ENCODE peak calls at places on chromosomes 16 and 17, in four cellular contexts. A, D, I and F are unnamed samples. For H3K36me3 and H3K4me1, the result is how much of the 10 kb centered on the place peaks cover.

GRCh38 chr16:565420-566330 is 1.1 kb upstream of the NHLRC4 start:
- DNase-seq in I (no peak), A (no peak), D (no peak), F (no peak)

GRCh38 chr16:80084614-80085013 is 456.2 kb upstream of the DYNLRB2 start:
- DNase-seq in D (no peak), I (no peak), A (peak), F (no peak)

GRCh38 chr16:49280022-49280741 is 1.5 kb downstream of the CBLN1 start:
- DNase-seq in I (no peak), A (no peak), D (no peak), F (no peak)

GRCh38 chr16:49524578-49525315 is 151.1 kb downstream of the C16orf78 start:
- DNase-seq in I (no peak), D (no peak), A (no peak), F (no peak)

GRCh38 chr17:28944862-28945741 is 6.2 kb downstream of the PHF12 start:
- DNase-seq in I (no peak), D (no peak), A (no peak), F (no peak)

GRCh38 chr17:49362723-49363117 is 670 bp upstream of the ZNF652 start:
- DNase-seq in D (no peak), I (no peak), A (no peak), F (no peak)

GRCh38 chr16:49543315-49543946 is 169.8 kb downstream of the C16orf78 start:
- DNase-seq in D (no peak), I (no peak), A (no peak), F (no peak)

GRCh38 chr17:4782652-4783051 is 3.5 kb downstream of the VMO1 start:
- DNase-seq in I (peak), A (no peak), D (no peak), F (no peak)

GRCh38 chr17:34153988-34154387 is 101.1 kb upstream of the CCL2 start:
- DNase-seq in A (no peak), D (no peak), I (no peak), F (no peak)

GRCh38 chr17:76700627-76701470 is 9.9 kb downstream of the MXRA7 start:
- DNase-seq in A (peak), D (no peak), I (no peak), F (peak)

GRCh38 chr16:85844786-85845185 is 45.3 kb downstream of the COX4I1 start:
- DNase-seq in I (no peak), A (no peak), D (no peak), F (no peak)

GRCh38 chr17:4648741-4649140 is 7.3 kb upstream of the ALOX15 start:
- DNase-seq in A (no peak), I (no peak), D (no peak), F (no peak)

GRCh38 chr16:88414521-88415380 is 32.0 kb downstream of the ZNF469 start:
- DNase-seq in A (no peak), I (no peak), D (no peak), F (no peak)

GRCh38 chr16:79757163-79757562 is 156.6 kb upstream of the MAF start:
- DNase-seq in A (no peak), I (no peak), D (no peak), F (no peak)

GRCh38 chr17:82930924-82931695 is 91.3 kb upstream of the ZNF750 start:
- DNase-seq in I (peak), D (no peak), A (no peak), F (no peak)

GRCh38 chr17:44350733-44351226 is 5.7 kb downstream of the GRN start:
- DNase-seq in I (peak), A (no peak), D (peak), F (no peak)

GRCh38 chr17:33209671-33210070 is 83.4 kb downstream of the ASIC2 start:
- DNase-seq in D (no peak), I (no peak), A (no peak), F (no peak)

GRCh38 chr16:81431554-81432353 is 12.9 kb upstream of the CMIP start:
- DNase-seq in A (peak), D (no peak), I (peak), F (no peak)

GRCh38 chr16:8900343-8900742 is 18.2 kb downstream of the LITAFD start:
- DNase-seq in I (no peak), D (no peak), A (no peak), F (no peak)

GRCh38 chr16:8901318-8901861 is 19.2 kb downstream of the LITAFD start:
- DNase-seq in I (no peak), D (no peak), A (no peak), F (no peak)

GRCh38 chr16:8904018-8904430 is 21.9 kb downstream of the LITAFD start:
- DNase-seq in A (no peak), D (no peak), I (no peak), F (no peak)

GRCh38 chr16:8905168-8905762 is 23.1 kb downstream of the LITAFD start:
- DNase-seq in A (no peak), I (no peak), D (no peak), F (no peak)

DNA sequence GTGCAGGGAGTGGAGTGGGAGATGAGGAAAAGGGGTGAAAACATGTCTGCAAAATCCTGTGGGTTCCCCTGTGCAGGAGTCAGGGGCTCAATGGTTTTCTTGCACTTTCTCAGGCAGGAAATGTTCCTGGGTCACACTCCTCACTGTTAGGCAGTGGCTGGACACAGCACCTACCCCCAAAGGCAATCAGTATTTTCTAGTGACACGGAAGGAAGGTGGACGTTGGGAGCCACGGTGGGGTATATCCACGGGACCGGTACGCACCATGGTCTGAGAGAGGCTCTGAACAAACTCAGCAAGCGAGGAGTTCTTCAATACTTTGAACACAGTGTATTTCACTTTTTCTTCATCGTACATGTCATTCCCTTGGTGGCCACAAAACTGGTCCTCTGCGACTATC is 20.9 kb downstream of the LITAFD start:
- DNase-seq in A (no peak), D (no peak), I (no peak), F (no peak)
- H3K36me3 ChIP-seq in A (half or more), D (half or more), I (half or more), F (half or more)

GRCh38 chr16:11681977-11682654 is 13.9 kb downstream of the SNN start:
- DNase-seq in A (no peak), D (no peak), I (no peak), F (no peak)
- H3K4me1 ChIP-seq in A (half or more), D (under half), I (under half), F (under half)

GRCh38 chr16:53506254-53506653 is 3.2 kb upstream of the AKTIP start:
- DNase-seq in A (no peak), I (no peak), D (no peak), F (no peak)

GRCh38 chr16:53504665-53505064 is 1.7 kb upstream of the AKTIP start:
- DNase-seq in A (no peak), D (peak), I (no peak), F (no peak)

GRCh38 chr16:53502331-53503269 is at the start of gene AKTIP:
- DNase-seq in A (no peak), D (peak), I (peak), F (no peak)

GRCh38 chr16:53503270-53503911 is 382 bp upstream of the AKTIP start:
- DNase-seq in A (peak), I (peak), D (peak), F (peak)

DNA sequence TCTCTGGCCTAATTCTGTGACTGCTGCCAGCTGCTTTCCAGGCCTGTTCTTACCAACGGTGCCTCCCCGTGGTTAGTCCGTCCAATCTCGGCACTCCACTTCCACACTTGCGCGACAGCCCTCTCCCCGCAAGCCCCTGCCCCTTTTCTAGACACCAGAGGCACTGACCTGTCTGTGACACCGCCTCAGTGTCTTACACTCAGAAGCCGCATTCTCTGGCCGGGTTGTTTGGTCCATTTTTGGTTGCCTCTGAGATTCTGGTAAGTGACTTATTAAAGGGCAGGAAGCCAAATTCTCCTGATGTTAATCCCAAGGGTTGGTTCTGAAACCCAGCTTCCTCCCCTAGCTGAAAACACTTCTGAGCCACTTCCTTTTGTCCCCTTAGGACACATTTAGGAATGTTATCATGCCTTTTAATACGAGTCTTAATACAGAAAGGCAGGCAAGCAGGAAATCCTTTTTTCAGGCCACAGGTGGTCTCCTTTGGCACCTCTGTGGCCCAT is 1.2 kb upstream of the AKTIP start:
- DNase-seq in A (peak), D (peak), I (peak), F (peak)
- H3K4me3 ChIP-seq in A (peak), D (peak), I (peak), F (peak)

DNA sequence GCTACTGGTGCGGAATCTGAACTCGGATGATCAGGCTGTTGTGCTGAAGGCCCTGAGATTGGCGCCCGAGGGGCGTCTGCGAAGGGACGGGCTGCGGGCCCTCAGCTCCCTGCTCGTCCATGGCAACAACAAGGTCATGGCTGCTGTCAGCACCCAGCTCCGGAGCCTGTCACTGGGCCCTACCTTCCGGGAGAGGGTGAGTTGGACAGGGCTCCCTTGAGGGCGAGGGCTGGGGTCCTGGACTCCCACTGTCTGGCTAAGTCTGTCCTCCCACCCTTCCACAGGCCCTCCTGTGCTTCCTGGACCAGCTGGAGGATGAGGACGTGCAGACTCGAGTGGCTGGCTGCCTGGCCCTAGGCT is 16.7 kb upstream of the CTCF start:
- DNase-seq in I (no peak), A (no peak), D (no peak), F (no peak)
- H3K36me3 ChIP-seq in I (half or more), A (half or more), D (under half), F (half or more)

DNA sequence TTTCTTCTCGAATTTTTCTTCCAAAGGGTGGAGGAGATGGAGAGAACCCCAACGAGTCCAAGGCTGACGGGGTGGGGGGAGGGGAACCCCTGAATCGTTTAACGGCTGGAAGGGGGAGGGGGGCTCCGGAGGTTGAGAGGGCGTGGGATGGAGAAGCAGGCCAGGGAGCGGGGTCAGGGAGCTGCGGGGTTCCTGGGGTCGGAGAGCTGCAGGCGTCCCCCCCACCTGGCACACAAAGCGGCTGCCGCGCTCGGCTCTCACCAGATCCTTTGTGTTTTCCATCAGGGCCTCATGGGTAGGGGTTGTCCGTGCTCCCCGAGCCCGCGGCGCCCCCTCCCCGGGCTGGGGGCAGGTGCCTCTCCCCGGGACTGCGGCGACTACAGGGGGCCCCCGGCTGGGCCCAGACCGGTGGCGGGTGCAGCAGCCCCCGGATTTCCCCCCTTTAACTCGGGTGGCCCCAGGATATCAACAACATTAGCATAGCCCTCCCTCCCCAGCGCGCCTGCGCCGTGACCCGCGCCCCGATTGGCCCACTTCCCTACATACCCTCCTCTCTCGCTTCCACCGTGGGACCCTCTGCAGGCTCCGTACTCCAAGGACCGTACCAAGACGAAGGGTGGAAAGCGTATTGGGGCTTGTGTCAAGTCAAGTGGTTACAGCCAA is at the start of gene MBTD1:
- DNase-seq in D (peak), I (peak), A (peak), F (peak)
- H3K4me1 ChIP-seq in D (under half), I (half or more), A (under half), F (under half)